ENCODE peak calls at places on chromosomes 7 and 10, in five cellular contexts. Y is pancreas, H is small intestine, Z is heart right ventricle, V is cardiac fibroblast. J is an unnamed sample.

GRCh38 chr7:71145906-71146901 is 14.3 kb downstream of the GALNT17 start:
- DNase-seq in Y (no peak), Z (peak), H (no peak), V (no peak), J (no peak)

GRCh38 chr7:112089551-112089950 is 116.6 kb downstream of the DOCK4 start:
- DNase-seq in Y (no peak), H (no peak), Z (peak), V (no peak), J (no peak)

GRCh38 chr7:31003721-31004120 is 40.0 kb downstream of the GHRHR start:
- DNase-seq in Y (peak), H (no peak), V (no peak), Z (no peak), J (no peak)

GRCh38 chr7:77266162-77266807 is 66.7 kb upstream of the FGL2 start:
- DNase-seq in V (no peak), Y (no peak), H (no peak), Z (no peak), J (no peak)

GRCh38 chr10:31134303-31134928 is 102.8 kb upstream of the ZNF438 start:
- DNase-seq in Z (no peak), V (peak), H (no peak), Y (no peak), J (no peak)

GRCh38 chr7:154424370-154424769 is 372.2 kb downstream of the DPP6 start:
- DNase-seq in Z (no peak), Y (no peak), H (no peak), V (no peak), J (no peak)

GRCh38 chr10:102718220-102718619 is 3.8 kb downstream of the SFXN2 start:
- DNase-seq in H (no peak), V (peak), Y (no peak), Z (peak), J (peak)

GRCh38 chr7:48250441-48250951 is 79.2 kb downstream of the ABCA13 start:
- DNase-seq in Z (peak), Y (no peak), V (peak), H (no peak), J (no peak)

GRCh38 chr10:71771821-71772617 is 1.3 kb downstream of the VSIR start:
- DNase-seq in Y (peak), V (peak), Z (peak), H (peak), J (no peak)

GRCh38 chr7:47741984-47742383 is 160.1 kb upstream of the TNS3 start:
- DNase-seq in Y (no peak), H (no peak), Z (no peak), V (no peak), J (no peak)

GRCh38 chr7:89332026-89332425 is 536.5 kb upstream of the TEX47 start:
- DNase-seq in V (no peak), Z (no peak), Y (no peak), H (no peak), J (no peak)

GRCh38 chr10:48377751-48378585 is 71.5 kb downstream of the MAPK8 start:
- DNase-seq in V (no peak), H (no peak), Z (no peak), Y (no peak), J (no peak)

GRCh38 chr7:48094861-48095293 is 5.8 kb downstream of the UPP1 start:
- DNase-seq in Z (no peak), V (peak), Y (no peak), H (no peak), J (no peak)

GRCh38 chr10:50421026-50421719 is 169.9 kb upstream of the ASAH2 start:
- DNase-seq in V (peak), H (peak), Z (peak), Y (no peak), J (no peak)

GRCh38 chr10:124299726-124300125 is 119.0 kb downstream of the OAT start:
- DNase-seq in Y (no peak), H (no peak), V (no peak), Z (no peak), J (no peak)

GRCh38 chr10:86083206-86083605 is 283.4 kb downstream of the GRID1 start:
- DNase-seq in H (no peak), Y (no peak), V (no peak), Z (no peak), J (no peak)

GRCh38 chr10:36766921-36767320 is 358.5 kb upstream of the ANKRD30A start:
- DNase-seq in Y (no peak), V (no peak), H (no peak), Z (no peak), J (no peak)

GRCh38 chr10:114492351-114493037 is 88.2 kb upstream of the AFAP1L2 start:
- DNase-seq in Y (no peak), V (peak), Z (no peak), H (no peak), J (no peak)

GRCh38 chr7:25307624-25308023 is 79.3 kb upstream of the NPVF start:
- DNase-seq in V (no peak), Z (no peak), Y (no peak), H (no peak), J (no peak)

GRCh38 chr7:74277636-74278035 is 11.6 kb upstream of the CLIP2 start:
- DNase-seq in V (no peak), H (no peak), Y (no peak), Z (no peak), J (no peak)

GRCh38 chr10:58622286-58622685 is 109.6 kb downstream of the BICC1 start:
- DNase-seq in Y (no peak), Z (no peak), H (no peak), V (no peak), J (peak)

GRCh38 chr7:142445019-142445686 is 187.3 kb upstream of the PRSS58 start:
- DNase-seq in Z (no peak), H (no peak), V (no peak), Y (no peak), J (no peak)

GRCh38 chr10:13890617-13891541 is 304.1 kb downstream of the PRPF18 start:
- DNase-seq in Y (no peak), H (no peak), V (peak), Z (peak), J (peak)

GRCh38 chr10:77643795-77644468 is 6.3 kb upstream of the KCNMA1 start:
- DNase-seq in Z (no peak), Y (no peak), V (peak), H (peak), J (no peak)

GRCh38 chr10:62907470-62908212 is 91.5 kb upstream of the EGR2 start:
- DNase-seq in V (no peak), Y (no peak), H (peak), Z (no peak), J (no peak)

GRCh38 chr7:15685358-15686181 is 913 bp downstream of the MEOX2 start:
- DNase-seq in Y (peak), H (peak), Z (peak), V (peak), J (peak)

GRCh38 chr10:624605-625334 is 64.7 kb downstream of the DIP2C start:
- DNase-seq in Y (peak), H (no peak), V (peak), Z (peak), J (peak)

GRCh38 chr7:30652132-30652531 is 30.1 kb downstream of the CRHR2 start:
- DNase-seq in Y (no peak), Z (no peak), V (no peak), H (no peak), J (no peak)

GRCh38 chr7:143384741-143385631 is 3.8 kb downstream of the ZYX start:
- DNase-seq in Z (no peak), V (peak), H (no peak), Y (peak), J (peak)

GRCh38 chr10:12418725-12419278 is 69.5 kb downstream of the CAMK1D start:
- DNase-seq in V (no peak), Y (no peak), H (no peak), Z (no peak), J (peak)

GRCh38 chr10:86580549-86580886 is 58.9 kb upstream of the WAPL start:
- DNase-seq in H (no peak), Z (no peak), V (no peak), Y (no peak), J (no peak)

GRCh38 chr7:136278057-136278456 is 300.9 kb upstream of the MTPN start:
- DNase-seq in Y (no peak), Z (no peak), H (no peak), V (no peak), J (no peak)

GRCh38 chr7:92830532-92831110 is 5.8 kb downstream of the CDK6 start:
- DNase-seq in Z (no peak), H (no peak), Y (no peak), V (no peak), J (no peak)

GRCh38 chr7:92246363-92247101 is 758 bp downstream of the ANKIB1 start:
- DNase-seq in Y (no peak), V (peak), H (peak), Z (no peak), J (no peak)

GRCh38 chr7:139936760-139937310 is 107.8 kb downstream of the TBXAS1 start:
- DNase-seq in H (no peak), V (peak), Y (no peak), Z (peak), J (peak)

GRCh38 chr10:9501944-9502343 is 1447.5 kb downstream of the GATA3 start:
- DNase-seq in V (no peak), H (no peak), Y (no peak), Z (no peak), J (no peak)

GRCh38 chr7:150994141-150994837 is 3.5 kb downstream of the NOS3 start:
- DNase-seq in Z (peak), Y (no peak), V (peak), H (no peak), J (no peak)
- H3K4me3 ChIP-seq in Z (peak), Y (no peak), V (no peak), H (no peak), J (no peak)

DNA sequence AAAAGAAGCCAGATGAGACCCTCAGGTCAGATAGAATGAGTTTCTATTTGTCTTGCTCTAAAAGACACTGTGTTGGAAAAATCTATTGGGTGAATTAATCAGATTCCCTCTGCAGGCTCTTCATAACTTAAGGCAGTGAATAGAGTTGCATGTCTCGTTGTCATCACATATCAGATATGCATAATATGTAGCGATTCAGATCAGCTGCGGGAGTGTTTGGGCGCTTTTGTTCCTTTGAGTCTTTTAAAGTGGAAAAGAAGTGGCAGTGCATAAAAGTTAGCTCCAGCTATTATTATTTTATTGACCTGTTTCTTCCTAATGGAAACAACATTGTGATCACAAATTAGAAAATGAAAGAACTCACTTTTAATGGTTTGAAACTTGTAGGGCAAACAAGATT is 84.4 kb downstream of the CDK14 start:
- DNase-seq in H (no peak), V (no peak), Z (no peak), Y (no peak), J (no peak)
- H3K4me3 ChIP-seq in H (no peak), V (no peak), Z (no peak), Y (no peak), J (no peak)

GRCh38 chr10:33098966-33099663 is 141.1 kb upstream of the ITGB1 start:
- DNase-seq in V (no peak), Y (no peak), H (no peak), Z (no peak), J (no peak)
- H3K4me3 ChIP-seq in V (no peak), Y (no peak), H (no peak), Z (no peak), J (no peak)

GRCh38 chr7:158117341-158118222 is 470.0 kb downstream of the PTPRN2 start:
- DNase-seq in Y (no peak), V (no peak), Z (no peak), H (no peak), J (no peak)
- H3K4me3 ChIP-seq in Y (no peak), V (no peak), Z (no peak), H (no peak), J (no peak)

DNA sequence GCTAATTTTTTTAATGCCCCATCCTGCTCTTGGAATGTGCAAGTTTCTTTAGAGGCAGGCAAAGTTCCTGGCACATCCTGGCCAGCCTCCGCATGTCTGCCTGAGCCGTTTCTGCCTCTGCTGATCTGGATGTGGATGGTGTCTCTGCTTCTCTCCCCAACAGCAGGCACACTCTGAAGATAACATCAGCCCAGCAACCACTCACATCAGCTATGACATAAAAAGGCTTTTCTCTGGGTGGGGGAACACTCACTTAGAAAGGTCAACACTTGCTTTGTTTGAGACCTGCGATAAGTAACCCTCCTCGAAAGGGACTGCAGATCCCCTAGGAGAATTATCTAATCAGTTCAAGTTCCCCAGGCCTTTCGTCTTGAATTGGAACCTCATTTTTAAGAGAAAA is 142.9 kb downstream of the FGFR2 start:
- DNase-seq in V (no peak), Z (no peak), Y (no peak), H (no peak), J (no peak)
- H3K4me3 ChIP-seq in V (no peak), Z (no peak), Y (no peak), H (no peak), J (no peak)

DNA sequence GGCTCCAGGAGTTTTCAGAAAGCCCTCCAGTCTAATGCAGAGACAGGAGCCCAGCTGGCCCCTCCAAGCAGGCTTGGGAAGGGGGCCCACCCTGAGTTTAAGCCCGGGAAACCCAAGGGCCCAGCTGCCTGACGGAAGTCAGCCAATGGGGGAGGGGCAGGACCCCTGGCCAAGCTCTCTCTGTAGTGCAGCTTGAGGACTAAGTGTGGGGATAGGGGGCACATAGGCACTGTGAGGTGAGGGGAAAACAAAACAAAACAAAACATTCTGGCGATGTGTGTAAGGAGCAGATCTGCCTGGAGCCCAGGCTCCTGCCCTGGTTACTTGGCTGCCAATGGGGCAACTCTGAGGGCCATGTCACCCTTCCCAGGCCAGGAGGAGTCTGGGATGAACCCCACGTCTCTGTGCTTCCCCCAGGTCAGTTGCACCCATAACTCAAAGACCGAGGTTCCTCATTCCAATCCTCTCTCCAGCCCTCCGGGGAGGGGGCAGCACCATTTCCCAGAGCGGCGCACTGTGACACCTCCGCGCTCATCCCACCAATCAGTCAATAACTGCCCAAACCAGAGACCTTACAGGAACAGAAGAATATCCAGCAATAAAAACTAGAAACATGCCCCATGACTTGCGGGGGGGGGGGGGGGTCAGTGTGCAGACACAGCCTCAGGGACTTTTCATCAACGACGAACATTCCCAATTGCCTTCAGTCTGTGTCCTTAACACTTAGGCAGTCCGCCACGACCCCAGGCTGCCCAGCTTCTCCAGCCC is 1.7 kb downstream of the CXCL12 start:
- DNase-seq in Z (no peak), H (no peak), V (no peak), Y (peak), J (no peak)
- H3K4me3 ChIP-seq in Z (peak), H (no peak), V (peak), Y (peak), J (peak)

GRCh38 chr7:150876817-150877526 is 24.7 kb downstream of the AOC1 start:
- DNase-seq in H (peak), V (peak), Y (peak), Z (peak), J (peak)
- H3K4me3 ChIP-seq in H (no peak), V (no peak), Y (no peak), Z (no peak), J (no peak)

DNA sequence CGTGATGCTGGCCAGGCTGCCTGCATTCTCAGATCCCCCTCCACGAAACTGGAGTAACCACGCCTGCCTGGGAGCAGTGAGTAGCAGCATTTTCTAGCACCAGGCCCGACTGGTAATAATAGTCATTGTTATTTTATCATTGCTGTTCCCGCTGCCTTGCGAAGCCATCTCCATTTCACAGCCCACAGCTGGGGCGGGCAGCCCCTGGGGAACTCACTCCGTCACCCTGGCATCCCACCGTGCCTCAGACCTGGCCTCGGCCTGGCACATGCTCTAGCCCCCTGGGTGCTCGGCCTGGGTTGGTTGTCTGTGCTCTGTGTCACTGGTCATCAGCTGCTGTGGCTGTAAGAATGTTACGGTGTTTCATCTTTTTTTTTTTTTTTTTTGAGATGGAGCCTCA is 57.7 kb upstream of the SH2B2 start:
- DNase-seq in Z (no peak), H (no peak), Y (no peak), V (no peak), J (no peak)
- H3K4me3 ChIP-seq in Z (no peak), H (no peak), Y (no peak), V (no peak), J (no peak)

GRCh38 chr7:44081266-44081748 is 1.0 kb downstream of the POLM start:
- DNase-seq in Y (no peak), H (peak), V (no peak), Z (no peak), J (no peak)
- H3K4me3 ChIP-seq in Y (peak), H (peak), V (peak), Z (peak), J (peak)

DNA sequence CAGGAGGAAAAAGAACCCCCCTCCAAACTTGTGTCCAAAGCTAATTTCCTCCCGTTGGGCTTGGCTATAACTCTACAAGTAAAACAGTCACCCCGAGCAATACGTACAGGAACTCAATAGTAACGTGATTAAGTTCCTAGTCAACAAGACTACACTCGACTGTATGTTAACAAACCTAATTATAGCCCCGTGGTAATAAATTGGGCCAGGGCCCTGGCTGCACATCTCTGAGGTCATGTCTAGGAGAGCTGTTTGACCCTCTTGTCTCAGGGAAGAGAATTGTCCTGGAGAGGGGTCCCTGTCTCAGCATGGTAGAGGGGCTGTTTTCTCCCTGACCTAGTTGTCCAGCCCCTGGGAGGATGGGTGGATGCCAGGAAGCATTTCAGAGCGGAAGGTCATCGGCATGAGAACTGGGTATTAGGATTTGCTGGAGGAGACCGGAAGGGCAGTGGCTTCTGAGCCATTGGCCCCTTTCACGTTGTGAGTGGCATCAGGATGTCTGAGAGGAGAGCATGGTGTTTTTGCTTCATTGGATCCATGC is 60.2 kb upstream of the COMTD1 start:
- DNase-seq in V (no peak), Y (no peak), Z (peak), H (no peak), J (no peak)
- H3K4me3 ChIP-seq in V (no peak), Y (peak), Z (peak), H (no peak), J (no peak)